ENCODE peak calls at places on chromosomes 11 and 22, in four cellular contexts. D is kidney, K is hepatocyte, C is A673. M is an unnamed sample.

GRCh38 chr11:47271961-47272661 is 2.2 kb downstream of the MADD start:
- DNase-seq in D (no peak), C (no peak), K (no peak), M (peak; percentile 55)

GRCh38 chr11:67646535-67647336 is 3.8 kb downstream of the ACY3 start:
- DNase-seq in C (no peak), D (peak; percentile 69), K (no peak), M (peak; percentile 88)

GRCh38 chr11:34332524-34332923 is 25.3 kb downstream of the ABTB2 start:
- DNase-seq in D (no peak), K (no peak), C (no peak), M (no peak)

GRCh38 chr11:128735935-128736610 is 42.2 kb downstream of the FLI1 start:
- DNase-seq in D (no peak), C (no peak), K (no peak), M (no peak)

GRCh38 chr11:112017538-112017937 is 7.7 kb upstream of the DLAT start:
- DNase-seq in K (no peak), D (no peak), C (no peak), M (no peak)

GRCh38 chr11:17277024-17277584 is 565 bp downstream of the NUCB2 start:
- DNase-seq in D (no peak), C (peak; percentile 17), K (peak; percentile 19), M (peak; percentile 45)

GRCh38 chr11:33867996-33868645 is 23.8 kb downstream of the LMO2 start:
- DNase-seq in D (no peak), K (no peak), C (peak; percentile 63), M (no peak)

GRCh38 chr11:57426754-57427691 is at the start of gene SLC43A3:
- DNase-seq in K (peak; percentile 61), C (peak; percentile 78), D (peak; percentile 91), M (no peak)

GRCh38 chr22:17105143-17106129 is 15.7 kb downstream of the TMEM121B start:
- DNase-seq in D (no peak), K (no peak), C (no peak), M (no peak)

GRCh38 chr22:22848364-22848866 is 39.2 kb upstream of the IGLL5 start:
- DNase-seq in C (peak; percentile 56), D (peak; percentile 78), K (peak; percentile 87), M (peak; percentile 76)

GRCh38 chr11:123306531-123306930 is 111.5 kb upstream of the CLMP start:
- DNase-seq in D (no peak), K (no peak), C (peak; percentile 34), M (no peak)

GRCh38 chr11:93370260-93370659 is 39.7 kb downstream of the DEUP1 start:
- DNase-seq in C (no peak), D (no peak), K (no peak), M (no peak)

GRCh38 chr11:72015511-72016061 is 16.9 kb downstream of the IL18BP start:
- DNase-seq in D (no peak), K (peak; percentile 44), C (no peak), M (no peak)

GRCh38 chr11:11070976-11071375 is 213.1 kb upstream of the ZBED5 start:
- DNase-seq in D (no peak), K (no peak), C (no peak), M (no peak)

GRCh38 chr22:50305658-50306566 is 1.5 kb downstream of the PLXNB2 start:
- DNase-seq in K (peak; percentile 87), C (peak; percentile 89), D (peak; percentile 97), M (peak; percentile 89)

GRCh38 chr22:17106161-17106784 is 14.9 kb downstream of the TMEM121B start:
- DNase-seq in C (no peak), D (no peak), K (no peak), M (no peak)

GRCh38 chr11:64998690-64999431 is 2.1 kb upstream of the BATF2 start:
- DNase-seq in K (peak; percentile 81), D (no peak), C (no peak), M (peak; percentile 91)

GRCh38 chr11:46296520-46297448 is 19.3 kb downstream of the CREB3L1 start:
- DNase-seq in D (peak; percentile 68), C (peak; percentile 70), K (peak; percentile 94), M (no peak)

GRCh38 chr11:406796-407650 is 7.8 kb downstream of the SIGIRR start:
- DNase-seq in C (peak; percentile 76), D (peak; percentile 96), K (peak; percentile 89), M (peak; percentile 86)

GRCh38 chr22:26590525-26590858 is 560 bp upstream of the TPST2 start:
- DNase-seq in K (no peak), D (no peak), C (no peak), M (peak; percentile 26)

GRCh38 chr11:133808393-133809140 is 36.7 kb downstream of the SPATA19 start:
- DNase-seq in K (no peak), C (no peak), D (no peak), M (no peak)

GRCh38 chr11:10622957-10623787 is 54.7 kb upstream of the LYVE1 start:
- DNase-seq in K (no peak), C (no peak), D (no peak), M (no peak)

GRCh38 chr11:32893947-32894827 is 1.6 kb downstream of the QSER1 start:
- DNase-seq in D (no peak), C (peak; percentile 92), K (peak; percentile 69), M (peak; percentile 67)

GRCh38 chr11:78564037-78564888 is 10.4 kb downstream of the NARS2 start:
- DNase-seq in D (no peak), C (peak; percentile 86), K (peak; percentile 81), M (peak; percentile 80)

GRCh38 chr22:25485626-25486545 is 78.6 kb upstream of the GRK3 start:
- DNase-seq in K (no peak), C (no peak), D (no peak), M (no peak)

GRCh38 chr22:45349916-45350315 is 40.2 kb downstream of the FAM118A start:
- DNase-seq in D (no peak), K (no peak), C (no peak), M (no peak)

GRCh38 chr11:69645801-69646492 is 5.0 kb downstream of the CCND1 start:
- DNase-seq in K (no peak), C (peak; percentile 77), D (peak; percentile 60), M (no peak)

GRCh38 chr11:73551697-73552096 is 46.2 kb downstream of the FAM168A start:
- DNase-seq in D (no peak), C (peak; percentile 33), K (no peak), M (no peak)

GRCh38 chr11:34300571-34301295 is 57.1 kb downstream of the ABTB2 start:
- DNase-seq in C (no peak), D (no peak), K (no peak), M (no peak)

GRCh38 chr11:123228489-123229163 is 33.6 kb upstream of the CLMP start:
- DNase-seq in D (no peak), K (no peak), C (no peak), M (no peak)

GRCh38 chr11:17692006-17692405 is 27.4 kb upstream of the MYOD1 start:
- DNase-seq in D (no peak), K (no peak), C (no peak), M (no peak)

GRCh38 chr22:29030618-29031235 is 30.9 kb downstream of the C22orf31 start:
- DNase-seq in C (no peak), D (peak; percentile 94), K (peak; percentile 90), M (peak; percentile 74)

GRCh38 chr22:48379371-48379770 is 1448.3 kb downstream of the BRD1 start:
- DNase-seq in C (no peak), K (no peak), D (no peak), M (no peak)

GRCh38 chr11:94574193-94574961 is 7.2 kb downstream of the PIWIL4 start:
- DNase-seq in C (no peak), D (peak; percentile 29), K (peak; percentile 14), M (no peak)

GRCh38 chr11:130534525-130534924 is 86.1 kb downstream of the ADAMTS15 start:
- DNase-seq in C (no peak), K (no peak), D (no peak), M (no peak)

GRCh38 chr22:39592104-39593060 is 21.8 kb downstream of the CACNA1I start:
- DNase-seq in K (peak; percentile 72), C (no peak), D (peak; percentile 87), M (peak; percentile 20)

GRCh38 chr11:104705475-104706195 is 192.6 kb downstream of the CASP12 start:
- DNase-seq in D (no peak), C (peak; percentile 51), K (peak; percentile 5), M (peak; percentile 73)

DNA sequence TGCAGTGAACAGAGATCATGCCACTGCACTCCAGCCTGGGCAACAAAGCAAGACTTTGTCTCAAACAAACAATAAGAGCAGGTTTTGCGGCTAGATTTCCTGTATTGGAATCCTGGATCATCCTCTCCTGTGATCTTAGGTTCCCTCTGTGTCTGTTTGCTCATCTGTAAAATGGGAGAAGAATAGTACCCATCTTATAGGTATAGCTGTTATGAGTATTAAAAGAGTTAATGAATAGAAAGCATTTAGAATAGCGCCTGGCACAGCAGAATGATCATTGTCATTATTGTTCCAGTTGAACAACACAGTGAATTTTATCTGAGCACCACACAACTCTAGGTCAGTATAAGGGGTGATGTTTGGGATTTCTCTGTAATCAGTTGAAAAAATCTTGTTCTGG is 10.8 kb downstream of the MARK2 start:
- DNase-seq in C (no peak), D (no peak), K (no peak), M (no peak)
- H3K4me1 ChIP-seq in C (peaks cover 15% of the 10 kb centered on the region), D (peaks cover 8% of the 10 kb centered on the region), K (peaks cover 31% of the 10 kb centered on the region), M (peaks cover 12% of the 10 kb centered on the region)

DNA sequence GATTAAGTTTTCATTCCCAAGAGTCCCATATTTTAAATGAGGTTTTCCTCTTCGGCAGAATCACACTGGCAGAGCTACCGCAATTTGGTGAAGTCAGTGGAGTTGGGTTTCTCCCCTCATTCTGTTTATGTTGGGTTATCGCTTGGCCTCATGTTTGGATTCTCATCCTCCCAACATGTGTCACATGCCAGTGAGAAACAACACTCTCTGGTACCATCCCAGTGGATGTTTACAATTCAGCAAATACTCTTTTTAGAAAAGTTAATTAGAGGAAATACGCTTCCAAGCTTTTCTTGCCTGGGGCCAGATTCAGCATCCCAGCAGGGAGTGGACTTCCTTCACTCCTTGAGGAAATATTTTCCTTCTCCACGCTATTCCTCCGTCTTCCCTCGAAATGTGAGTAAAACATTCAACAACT is 2.1 kb downstream of the PAMR1 start:
- DNase-seq in D (no peak), C (peak; percentile 81), K (no peak), M (no peak)
- H3K27ac ChIP-seq in D (no peak overlapping the region), C (no peak overlapping the region), K (peak overlapping the region; percentile 26), M (no peak overlapping the region)

GRCh38 chr22:30206964-30207363 is 39.6 kb downstream of the LIF start:
- DNase-seq in D (peak; percentile 85), C (peak; percentile 32), K (peak; percentile 87), M (no peak)
- H3K4me1 ChIP-seq in D (no peaks in the 10 kb centered on the region), C (peaks cover 7% of the 10 kb centered on the region), K (peaks cover 65% of the 10 kb centered on the region), M (no peaks in the 10 kb centered on the region)

GRCh38 chr11:61689164-61689496 is 8.9 kb downstream of the DAGLA start:
- DNase-seq in K (no peak), C (no peak), D (no peak), M (no peak)
- H3K27ac ChIP-seq in K (no peak overlapping the region), C (no peak overlapping the region), D (no peak overlapping the region), M (no peak overlapping the region)